ENCODE peak calls at places on chromosomes 5 and 9, in nine cellular contexts. G is prostate gland; Z is GM23248; Q is breast epithelium; N is cardiac muscle cell; T is CD8-positive, alpha-beta T cell; Y is CD4-positive, CD25-positive, alpha-beta regulatory T cell; K is GM23338; L is tibial nerve. U is an unnamed sample. For H3K27me3, the result is how much of the 10 kb centered on the place peaks cover.

GRCh38 chr5:158770506-158770905 is 329.2 kb downstream of the EBF1 start:
- DNase-seq in G (no peak), Z (peak), Q (no peak), N (peak), T (no peak), Y (no peak), K (peak), L (no peak), U (no peak)

GRCh38 chr5:141910271-141910673 is 13.4 kb upstream of the DELE1 start:
- DNase-seq in G (no peak), Z (peak), Q (peak), N (no peak), T (no peak), Y (no peak), K (no peak), L (no peak), U (no peak)

GRCh38 chr5:112412370-112412769 is 6.7 kb downstream of the EPB41L4A start:
- DNase-seq in G (peak), Z (no peak), Q (no peak), N (no peak), T (no peak), Y (no peak), K (no peak), L (no peak), U (no peak)

GRCh38 chr5:178788381-178789085 is 58.1 kb upstream of the ZNF354A start:
- DNase-seq in G (no peak), Z (no peak), Q (no peak), N (no peak), T (no peak), Y (no peak), K (peak), L (no peak), U (no peak)

GRCh38 chr5:124858612-124859011 is 112.2 kb upstream of the ZNF608 start:
- DNase-seq in G (no peak), Z (no peak), Q (no peak), N (no peak), T (no peak), Y (no peak), K (no peak), L (no peak), U (no peak)

GRCh38 chr5:55303238-55303690 is 4.2 kb downstream of the DHX29 start:
- DNase-seq in G (no peak), Z (peak), Q (no peak), N (peak), T (no peak), Y (no peak), K (no peak), L (no peak), U (no peak)

GRCh38 chr5:22852807-22853670 is at the start of gene CDH12:
- DNase-seq in G (no peak), Z (peak), Q (no peak), N (no peak), T (no peak), Y (no peak), K (peak), L (no peak), U (no peak)

GRCh38 chr5:113067635-113068344 is 91.2 kb downstream of the DCP2 start:
- DNase-seq in G (no peak), Z (no peak), Q (no peak), N (no peak), T (no peak), Y (no peak), K (no peak), L (no peak), U (no peak)

GRCh38 chr5:10550222-10550995 is 13.5 kb upstream of the ANKRD33B start:
- DNase-seq in G (no peak), Z (peak), Q (no peak), N (no peak), T (no peak), Y (no peak), K (no peak), L (no peak), U (no peak)

GRCh38 chr5:135821802-135822201 is 12.7 kb upstream of the SLC25A48 start:
- DNase-seq in G (no peak), Z (no peak), Q (no peak), N (no peak), T (no peak), Y (no peak), K (no peak), L (no peak), U (no peak)

GRCh38 chr5:150710165-150710564 is 9.3 kb upstream of the RBM22 start:
- DNase-seq in G (no peak), Z (peak), Q (no peak), N (peak), T (no peak), Y (no peak), K (peak), L (no peak), U (no peak)

GRCh38 chr5:150488519-150489357 is 19.2 kb upstream of the NDST1 start:
- DNase-seq in G (peak), Z (peak), Q (peak), N (peak), T (no peak), Y (no peak), K (no peak), L (peak), U (no peak)

GRCh38 chr9:116080561-116080960 is 73.0 kb upstream of the PAPPA start:
- DNase-seq in G (no peak), Z (no peak), Q (no peak), N (no peak), T (no peak), Y (no peak), K (peak), L (no peak), U (no peak)

GRCh38 chr5:172642046-172642409 is 965 bp downstream of the NEURL1B start:
- DNase-seq in G (no peak), Z (peak), Q (no peak), N (no peak), T (no peak), Y (no peak), K (no peak), L (no peak), U (no peak)

GRCh38 chr9:77177894-77178794 is 810 bp downstream of the VPS13A start:
- DNase-seq in G (peak), Z (peak), Q (no peak), N (peak), T (peak), Y (peak), K (peak), L (no peak), U (peak)

GRCh38 chr9:80401243-80401642 is 829.5 kb downstream of the TLE4 start:
- DNase-seq in G (no peak), Z (no peak), Q (no peak), N (no peak), T (no peak), Y (no peak), K (peak), L (no peak), U (no peak)

GRCh38 chr5:76617675-76618074 is 5.5 kb downstream of the F2RL2 start:
- DNase-seq in G (no peak), Z (peak), Q (no peak), N (peak), T (no peak), Y (no peak), K (no peak), L (no peak), U (no peak)

GRCh38 chr5:157481255-157481654 is 21.2 kb downstream of the NIPAL4 start:
- DNase-seq in G (no peak), Z (no peak), Q (no peak), N (no peak), T (no peak), Y (no peak), K (no peak), L (no peak), U (no peak)

GRCh38 chr5:139593716-139594319 is 32.7 kb downstream of the UBE2D2 start:
- DNase-seq in G (no peak), Z (peak), Q (no peak), N (peak), T (no peak), Y (no peak), K (no peak), L (no peak), U (no peak)

GRCh38 chr9:81032831-81033230 is 656.5 kb downstream of the TLE1 start:
- DNase-seq in G (no peak), Z (peak), Q (no peak), N (peak), T (no peak), Y (no peak), K (no peak), L (no peak), U (no peak)

GRCh38 chr5:74173260-74173659 is 467.3 kb downstream of the ENC1 start:
- DNase-seq in G (no peak), Z (no peak), Q (no peak), N (no peak), T (no peak), Y (no peak), K (peak), L (no peak), U (no peak)

GRCh38 chr9:119736478-119737454 is 367.5 kb upstream of the BRINP1 start:
- DNase-seq in G (no peak), Z (no peak), Q (no peak), N (no peak), T (no peak), Y (no peak), K (no peak), L (no peak), U (no peak)

GRCh38 chr5:166961028-166961427 is 1330.4 kb upstream of the WWC1 start:
- DNase-seq in G (no peak), Z (peak), Q (no peak), N (no peak), T (no peak), Y (no peak), K (peak), L (no peak), U (no peak)

GRCh38 chr5:13919087-13919486 is 25.4 kb downstream of the DNAH5 start:
- DNase-seq in G (no peak), Z (no peak), Q (no peak), N (no peak), T (no peak), Y (no peak), K (no peak), L (no peak), U (no peak)

GRCh38 chr5:146967646-146968045 is 89.1 kb upstream of the PPP2R2B start:
- DNase-seq in G (no peak), Z (no peak), Q (no peak), N (no peak), T (no peak), Y (no peak), K (no peak), L (no peak), U (no peak)

GRCh38 chr5:178515019-178515418 is 75.2 kb downstream of the COL23A1 start:
- DNase-seq in G (no peak), Z (no peak), Q (no peak), N (no peak), T (no peak), Y (no peak), K (no peak), L (no peak), U (no peak)

GRCh38 chr5:25489834-25490538 is 845.2 kb upstream of the CDH10 start:
- DNase-seq in G (no peak), Z (peak), Q (no peak), N (no peak), T (no peak), Y (no peak), K (no peak), L (no peak), U (no peak)

GRCh38 chr9:27377147-27377807 is 80.3 kb upstream of the EQTN start:
- DNase-seq in G (no peak), Z (no peak), Q (no peak), N (no peak), T (no peak), Y (no peak), K (no peak), L (no peak), U (no peak)

GRCh38 chr5:40307920-40308319 is 371.8 kb upstream of the PTGER4 start:
- DNase-seq in G (no peak), Z (no peak), Q (no peak), N (no peak), T (no peak), Y (no peak), K (no peak), L (no peak), U (no peak)

GRCh38 chr9:95092321-95093072 is 225.0 kb downstream of the FANCC start:
- DNase-seq in G (no peak), Z (peak), Q (peak), N (peak), T (no peak), Y (no peak), K (peak), L (no peak), U (no peak)

GRCh38 chr5:71924325-71924724 is 182.9 kb upstream of the MAP1B start:
- DNase-seq in G (no peak), Z (peak), Q (no peak), N (peak), T (no peak), Y (no peak), K (no peak), L (no peak), U (no peak)

GRCh38 chr5:151587796-151588606 is 3.1 kb downstream of the FAT2 start:
- DNase-seq in G (no peak), Z (no peak), Q (no peak), N (no peak), T (no peak), Y (no peak), K (no peak), L (no peak), U (no peak)

GRCh38 chr5:122121782-122122465 is 7.4 kb upstream of the ZNF474 start:
- DNase-seq in G (no peak), Z (peak), Q (no peak), N (no peak), T (no peak), Y (no peak), K (no peak), L (no peak), U (no peak)

GRCh38 chr5:122119205-122119604 is 10.1 kb upstream of the ZNF474 start:
- DNase-seq in G (no peak), Z (no peak), Q (no peak), N (no peak), T (no peak), Y (no peak), K (no peak), L (no peak), U (no peak)

GRCh38 chr5:122120957-122121356 is 8.4 kb upstream of the ZNF474 start:
- DNase-seq in G (no peak), Z (peak), Q (no peak), N (no peak), T (no peak), Y (no peak), K (no peak), L (no peak), U (no peak)

GRCh38 chr5:122118356-122118948 is 10.9 kb upstream of the ZNF474 start:
- DNase-seq in G (no peak), Z (peak), Q (no peak), N (no peak), T (no peak), Y (no peak), K (no peak), L (no peak), U (no peak)

DNA sequence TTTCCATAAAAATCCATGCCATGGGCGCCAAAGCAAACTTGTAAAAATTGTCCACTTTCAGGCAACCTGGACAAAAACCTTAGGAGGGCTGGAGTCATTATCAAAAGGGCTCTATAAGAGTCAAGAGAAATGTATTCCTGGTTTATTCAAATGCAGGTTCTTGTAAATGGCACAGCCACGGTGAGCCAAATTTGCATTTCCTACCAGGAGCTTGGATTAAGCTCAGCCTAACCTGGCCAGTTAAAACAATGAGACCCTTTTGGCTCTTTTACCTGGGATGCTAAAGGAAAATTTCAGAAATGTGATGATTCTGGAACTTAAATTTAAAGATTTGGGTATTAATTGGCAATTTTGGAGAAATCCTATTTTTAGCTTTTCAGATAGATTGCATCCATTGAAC is 8.9 kb upstream of the ZNF474 start:
- DNase-seq in G (no peak), Z (no peak), Q (no peak), N (no peak), T (no peak), Y (no peak), K (peak), L (no peak), U (no peak)
- H3K27ac ChIP-seq in G (no peak), Z (no peak), Q (no peak), N (no peak), T (no peak), Y (no peak), K (no peak), L (no peak), U (no peak)

GRCh38 chr5:76358-77169 is 15.4 kb upstream of the PLEKHG4B start:
- DNase-seq in G (no peak), Z (no peak), Q (no peak), N (no peak), T (no peak), Y (no peak), K (no peak), L (no peak), U (no peak)

GRCh38 chr5:73768-74502 is 18.0 kb upstream of the PLEKHG4B start:
- DNase-seq in G (no peak), Z (no peak), Q (no peak), N (no peak), T (no peak), Y (no peak), K (no peak), L (no peak), U (no peak)

GRCh38 chr5:75331-76320 is 16.3 kb upstream of the PLEKHG4B start:
- DNase-seq in G (no peak), Z (no peak), Q (no peak), N (no peak), T (no peak), Y (no peak), K (no peak), L (no peak), U (no peak)

GRCh38 chr5:77170-77501 is 14.8 kb upstream of the PLEKHG4B start:
- DNase-seq in G (no peak), Z (no peak), Q (no peak), N (no peak), T (no peak), Y (no peak), K (no peak), L (no peak), U (no peak)

DNA sequence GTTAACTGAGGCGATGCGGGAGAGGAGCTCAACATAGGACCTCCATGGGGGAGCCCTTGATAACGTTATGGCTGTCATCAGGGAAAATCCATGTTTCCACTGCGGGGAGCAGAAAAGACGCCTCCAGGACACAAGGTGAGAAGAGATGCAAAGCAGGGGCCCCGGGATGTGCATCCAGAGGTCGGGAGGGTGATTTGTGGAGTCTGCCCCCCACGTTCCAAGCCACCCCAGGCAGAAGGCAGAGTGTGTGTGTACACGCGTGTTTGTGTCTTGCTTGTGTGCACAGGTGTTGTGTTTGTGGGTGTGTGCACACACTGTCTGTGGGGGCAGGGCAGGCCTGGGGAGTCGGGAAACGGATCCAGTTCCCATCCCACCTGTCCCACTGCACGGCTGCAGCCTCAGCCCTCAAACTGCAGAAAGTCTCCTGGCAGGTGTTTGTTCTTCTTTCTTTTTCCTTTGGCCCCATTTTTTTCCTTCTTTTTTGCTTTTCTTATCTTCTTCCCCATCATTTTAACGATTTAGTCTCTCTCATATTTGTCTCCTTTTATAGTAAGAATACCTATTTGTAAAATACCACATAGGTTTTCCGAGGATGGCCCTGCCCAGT is 17.4 kb upstream of the PLEKHG4B start:
- DNase-seq in G (no peak), Z (no peak), Q (no peak), N (no peak), T (no peak), Y (no peak), K (no peak), L (no peak), U (no peak)
- H3K27me3 ChIP-seq in G (under half), Z (under half), Q (under half), N (under half), T (under half), Y (under half), K (under half), L (under half), U (under half)

DNA sequence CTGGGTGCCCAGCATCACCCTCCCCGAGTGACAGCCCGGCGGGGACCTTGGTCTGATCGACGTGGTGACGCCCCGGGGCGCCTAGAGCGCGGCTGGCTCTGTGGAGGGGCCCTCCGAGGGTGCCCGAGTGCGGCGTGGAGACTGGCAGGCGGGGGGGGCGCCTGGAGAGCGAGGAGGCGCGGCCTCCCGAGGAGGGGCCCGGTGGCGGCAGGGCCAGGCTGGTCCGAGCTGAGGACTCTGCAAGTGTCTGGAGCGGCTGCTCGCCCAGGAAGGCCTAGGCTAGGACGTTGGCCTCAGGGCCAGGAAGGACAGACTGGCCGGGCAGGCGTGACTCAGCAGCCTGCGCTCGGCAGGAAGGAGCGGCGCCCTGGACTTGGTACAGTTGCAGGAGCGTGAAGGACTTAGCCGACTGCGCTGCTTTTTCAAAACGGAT is 1.3 kb downstream of the GADD45G start:
- DNase-seq in G (peak), Z (peak), Q (peak), N (peak), T (no peak), Y (peak), K (peak), L (peak), U (no peak)
- H3K27ac ChIP-seq in G (peak), Z (peak), Q (peak), N (peak), T (no peak), Y (no peak), K (no peak), L (peak), U (no peak)

DNA sequence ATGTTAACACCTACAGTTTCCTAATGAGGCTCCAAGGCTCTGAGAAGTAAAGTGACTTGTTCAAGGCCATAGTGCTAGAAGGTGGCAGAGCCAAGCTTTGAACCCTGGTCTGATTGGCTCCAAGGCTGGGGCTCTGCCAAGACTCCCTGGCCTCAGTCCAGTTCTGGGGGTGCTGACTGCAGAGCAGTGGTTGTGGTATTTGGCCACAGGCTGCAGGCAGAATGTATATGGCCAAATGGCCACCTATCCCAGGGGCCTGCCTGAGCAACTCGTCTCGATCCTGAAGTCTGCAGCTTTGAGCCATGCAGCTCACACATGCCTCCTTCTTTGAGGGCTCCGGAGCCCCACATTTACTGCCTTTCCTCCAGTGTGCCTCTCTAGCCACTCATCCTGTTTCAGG is 9.7 kb upstream of the NEK6 start:
- DNase-seq in G (no peak), Z (no peak), Q (no peak), N (peak), T (no peak), Y (no peak), K (no peak), L (no peak), U (no peak)
- H3K27me3 ChIP-seq in G (under half), Z (under half), Q (under half), N (under half), T (under half), Y (under half), K (under half), L (under half), U (under half)

GRCh38 chr9:133950206-133950915 is 41.8 kb downstream of the VAV2 start:
- DNase-seq in G (no peak), Z (peak), Q (no peak), N (peak), T (no peak), Y (no peak), K (no peak), L (no peak), U (no peak)
- H3K27ac ChIP-seq in G (no peak), Z (no peak), Q (no peak), N (no peak), T (no peak), Y (no peak), K (no peak), L (no peak), U (no peak)

U was measured in CD8-positive, alpha-beta memory T cell.